ENCODE peak calls at places on chromosome 20, in six cellular contexts. One of them, this sample, is unnamed.

GRCh38 chr20:36243726-36244125 is 7.4 kb downstream of the AAR2 start:
- DNase-seq in hepatocyte: no peak
- DNase-seq in uterus: no peak
- DNase-seq in heart right ventricle: no peak
- DNase-seq in mammary epithelial cell: no peak
- DNase-seq in HepG2: no peak
- DNase-seq in this sample: no peak

GRCh38 chr20:53077373-53078205 is 105.4 kb downstream of the TSHZ2 start:
- DNase-seq in hepatocyte: peak; percentile 54
- DNase-seq in uterus: peak; percentile 52
- DNase-seq in heart right ventricle: no peak
- DNase-seq in mammary epithelial cell: peak; percentile 63
- DNase-seq in HepG2: peak; percentile 94
- DNase-seq in this sample: no peak

GRCh38 chr20:34638532-34638931 is 38.4 kb downstream of the PIGU start:
- DNase-seq in hepatocyte: no peak
- DNase-seq in uterus: no peak
- DNase-seq in heart right ventricle: no peak
- DNase-seq in mammary epithelial cell: no peak
- DNase-seq in HepG2: no peak
- DNase-seq in this sample: no peak

GRCh38 chr20:25089662-25090061 is 7.7 kb upstream of the VSX1 start:
- DNase-seq in hepatocyte: no peak
- DNase-seq in uterus: no peak
- DNase-seq in heart right ventricle: no peak
- DNase-seq in mammary epithelial cell: no peak
- DNase-seq in HepG2: no peak
- DNase-seq in this sample: no peak

GRCh38 chr20:44288252-44288651 is 22.8 kb downstream of the FITM2 start:
- DNase-seq in hepatocyte: no peak
- DNase-seq in uterus: no peak
- DNase-seq in heart right ventricle: no peak
- DNase-seq in mammary epithelial cell: no peak
- DNase-seq in HepG2: peak; percentile 52
- DNase-seq in this sample: no peak

GRCh38 chr20:50713677-50714101 is 17.7 kb upstream of the PARD6B start:
- DNase-seq in hepatocyte: peak; percentile 59
- DNase-seq in uterus: peak; percentile 67
- DNase-seq in heart right ventricle: no peak
- DNase-seq in mammary epithelial cell: no peak
- DNase-seq in HepG2: no peak
- DNase-seq in this sample: no peak

GRCh38 chr20:48737463-48738093 is 90.2 kb downstream of the PREX1 start:
- DNase-seq in hepatocyte: no peak
- DNase-seq in uterus: no peak
- DNase-seq in heart right ventricle: no peak
- DNase-seq in mammary epithelial cell: no peak
- DNase-seq in HepG2: no peak
- DNase-seq in this sample: no peak

GRCh38 chr20:35111141-35111888 is 18.7 kb upstream of the TRPC4AP start:
- DNase-seq in hepatocyte: no peak
- DNase-seq in uterus: no peak
- DNase-seq in heart right ventricle: no peak
- DNase-seq in mammary epithelial cell: peak; percentile 91
- DNase-seq in HepG2: no peak
- DNase-seq in this sample: peak; percentile 50

GRCh38 chr20:1469925-1470571 is 3.4 kb upstream of the NSFL1C start:
- DNase-seq in hepatocyte: peak; percentile 95
- DNase-seq in uterus: peak; percentile 51
- DNase-seq in heart right ventricle: peak; percentile 68
- DNase-seq in mammary epithelial cell: peak; percentile 99
- DNase-seq in HepG2: peak; percentile 99
- DNase-seq in this sample: peak; percentile 88

GRCh38 chr20:44187054-44187762 is at the start of gene JPH2:
- DNase-seq in hepatocyte: peak; percentile 70
- DNase-seq in uterus: peak; percentile 87
- DNase-seq in heart right ventricle: peak; percentile 71
- DNase-seq in mammary epithelial cell: peak; percentile 83
- DNase-seq in HepG2: no peak
- DNase-seq in this sample: peak; percentile 60

GRCh38 chr20:38377039-38377715 is 30.9 kb downstream of the LBP start:
- DNase-seq in hepatocyte: no peak
- DNase-seq in uterus: no peak
- DNase-seq in heart right ventricle: no peak
- DNase-seq in mammary epithelial cell: peak; percentile 26
- DNase-seq in HepG2: no peak
- DNase-seq in this sample: no peak

GRCh38 chr20:1368448-1369199 is 24.2 kb downstream of the FKBP1A start:
- DNase-seq in hepatocyte: no peak
- DNase-seq in uterus: peak; percentile 55
- DNase-seq in heart right ventricle: no peak
- DNase-seq in mammary epithelial cell: no peak
- DNase-seq in HepG2: no peak
- DNase-seq in this sample: no peak

GRCh38 chr20:3706774-3707507 is 5.5 kb downstream of the SIGLEC1 start:
- DNase-seq in hepatocyte: no peak
- DNase-seq in uterus: no peak
- DNase-seq in heart right ventricle: peak; percentile 33
- DNase-seq in mammary epithelial cell: no peak
- DNase-seq in HepG2: no peak
- DNase-seq in this sample: peak; percentile 86

GRCh38 chr20:46342045-46342378 is 33.7 kb upstream of the CDH22 start:
- DNase-seq in hepatocyte: no peak
- DNase-seq in uterus: no peak
- DNase-seq in heart right ventricle: no peak
- DNase-seq in mammary epithelial cell: no peak
- DNase-seq in HepG2: no peak
- DNase-seq in this sample: no peak

GRCh38 chr20:57867181-57867803 is 157.5 kb upstream of the PMEPA1 start:
- DNase-seq in hepatocyte: no peak
- DNase-seq in uterus: no peak
- DNase-seq in heart right ventricle: no peak
- DNase-seq in mammary epithelial cell: no peak
- DNase-seq in HepG2: no peak
- DNase-seq in this sample: no peak

GRCh38 chr20:51487525-51488279 is 54.8 kb downstream of the NFATC2 start:
- DNase-seq in hepatocyte: peak; percentile 62
- DNase-seq in uterus: peak; percentile 71
- DNase-seq in heart right ventricle: no peak
- DNase-seq in mammary epithelial cell: peak; percentile 94
- DNase-seq in HepG2: peak; percentile 29
- DNase-seq in this sample: no peak

GRCh38 chr20:41134362-41135186 is 2.8 kb upstream of the PLCG1 start:
- DNase-seq in hepatocyte: no peak
- DNase-seq in uterus: no peak
- DNase-seq in heart right ventricle: no peak
- DNase-seq in mammary epithelial cell: no peak
- DNase-seq in HepG2: peak; percentile 66
- DNase-seq in this sample: no peak
- TF ChIP-seq CTCF in hepatocyte: no peak
- TF ChIP-seq CTCF in uterus: no peak
- TF ChIP-seq CTCF in heart right ventricle: no peak
- TF ChIP-seq CTCF in mammary epithelial cell: no peak
- TF ChIP-seq CTCF in HepG2: no peak
- TF ChIP-seq CTCF in this sample: no peak

GRCh38 chr20:63945031-63945658 is 11.1 kb downstream of the UCKL1 start:
- DNase-seq in hepatocyte: no peak
- DNase-seq in uterus: no peak
- DNase-seq in heart right ventricle: peak; percentile 13
- DNase-seq in mammary epithelial cell: no peak
- DNase-seq in HepG2: no peak
- DNase-seq in this sample: no peak

GRCh38 chr20:63946986-63947637 is 9.1 kb downstream of the UCKL1 start:
- DNase-seq in hepatocyte: no peak
- DNase-seq in uterus: no peak
- DNase-seq in heart right ventricle: peak; percentile 50
- DNase-seq in mammary epithelial cell: no peak
- DNase-seq in HepG2: no peak
- DNase-seq in this sample: no peak

GRCh38 chr20:63945921-63946920 is 10.0 kb downstream of the UCKL1 start:
- DNase-seq in hepatocyte: no peak
- DNase-seq in uterus: no peak
- DNase-seq in heart right ventricle: peak; percentile 18
- DNase-seq in mammary epithelial cell: no peak
- DNase-seq in HepG2: no peak
- DNase-seq in this sample: no peak

GRCh38 chr20:63950701-63951397 is 5.4 kb downstream of the UCKL1 start:
- DNase-seq in hepatocyte: no peak
- DNase-seq in uterus: no peak
- DNase-seq in heart right ventricle: no peak
- DNase-seq in mammary epithelial cell: no peak
- DNase-seq in HepG2: no peak
- DNase-seq in this sample: no peak

GRCh38 chr20:63947638-63948456 is 8.4 kb downstream of the UCKL1 start:
- DNase-seq in hepatocyte: no peak
- DNase-seq in uterus: no peak
- DNase-seq in heart right ventricle: peak; percentile 26
- DNase-seq in mammary epithelial cell: peak; percentile 21
- DNase-seq in HepG2: no peak
- DNase-seq in this sample: no peak
- H3K4me1 ChIP-seq in hepatocyte: peaks cover 11% of the 10 kb centered on the region
- H3K4me1 ChIP-seq in uterus: peaks cover 38% of the 10 kb centered on the region
- H3K4me1 ChIP-seq in heart right ventricle: peaks cover 91% of the 10 kb centered on the region
- H3K4me1 ChIP-seq in mammary epithelial cell: peaks cover 50% of the 10 kb centered on the region
- H3K4me1 ChIP-seq in HepG2: peaks cover 45% of the 10 kb centered on the region
- H3K4me1 ChIP-seq in this sample: peaks cover 16% of the 10 kb centered on the region

GRCh38 chr20:60271597-60271996 is 313.4 kb downstream of the CDH26 start:
- DNase-seq in hepatocyte: no peak
- DNase-seq in uterus: no peak
- DNase-seq in heart right ventricle: no peak
- DNase-seq in mammary epithelial cell: no peak
- DNase-seq in HepG2: no peak
- DNase-seq in this sample: no peak
- TF ChIP-seq CTCF in hepatocyte: peak; percentile 6
- TF ChIP-seq CTCF in uterus: no peak
- TF ChIP-seq CTCF in heart right ventricle: peak; percentile 25
- TF ChIP-seq CTCF in mammary epithelial cell: peak; percentile 34
- TF ChIP-seq CTCF in HepG2: no peak
- TF ChIP-seq CTCF in this sample: no peak

GRCh38 chr20:59776626-59777320 is 156.7 kb downstream of the SYCP2 start:
- DNase-seq in hepatocyte: no peak
- DNase-seq in uterus: no peak
- DNase-seq in heart right ventricle: no peak
- DNase-seq in mammary epithelial cell: no peak
- DNase-seq in HepG2: no peak
- DNase-seq in this sample: peak; percentile 44

GRCh38 chr20:59775221-59776055 is 158.0 kb downstream of the SYCP2 start:
- DNase-seq in hepatocyte: no peak
- DNase-seq in uterus: no peak
- DNase-seq in heart right ventricle: no peak
- DNase-seq in mammary epithelial cell: no peak
- DNase-seq in HepG2: no peak
- DNase-seq in this sample: no peak

GRCh38 chr20:59777814-59778575 is 155.4 kb downstream of the SYCP2 start:
- DNase-seq in hepatocyte: no peak
- DNase-seq in uterus: no peak
- DNase-seq in heart right ventricle: no peak
- DNase-seq in mammary epithelial cell: no peak
- DNase-seq in HepG2: no peak
- DNase-seq in this sample: no peak

GRCh38 chr20:59777321-59777705 is 156.1 kb downstream of the SYCP2 start:
- DNase-seq in hepatocyte: no peak
- DNase-seq in uterus: no peak
- DNase-seq in heart right ventricle: no peak
- DNase-seq in mammary epithelial cell: no peak
- DNase-seq in HepG2: no peak
- DNase-seq in this sample: no peak

DNA sequence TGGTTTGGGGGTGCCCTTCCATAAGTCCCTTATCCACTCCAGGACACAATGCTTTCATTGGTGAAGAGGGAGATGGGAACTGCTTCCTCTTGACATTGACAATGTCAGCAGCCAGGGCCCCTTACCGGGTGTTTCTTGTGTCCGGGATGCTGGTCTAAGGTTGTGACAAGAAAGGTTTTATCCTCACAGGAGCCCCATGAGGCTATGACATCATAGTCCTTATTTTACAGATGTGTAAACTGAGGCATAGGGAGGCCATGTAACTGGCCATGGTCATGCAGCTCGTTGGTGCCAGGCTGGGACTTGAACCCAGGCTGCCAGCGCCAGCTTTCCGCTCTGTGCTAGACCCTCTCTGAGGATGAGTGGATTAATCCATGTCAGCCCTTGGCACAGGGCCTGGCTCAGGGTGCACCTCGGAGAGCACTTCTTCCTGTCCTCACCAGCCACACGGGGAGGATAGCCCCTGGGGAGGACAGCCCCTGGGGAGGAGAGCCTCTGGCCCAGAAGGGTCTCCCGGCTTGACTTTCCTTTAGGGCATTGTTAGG is 157.3 kb downstream of the SYCP2 start:
- DNase-seq in hepatocyte: no peak
- DNase-seq in uterus: no peak
- DNase-seq in heart right ventricle: no peak
- DNase-seq in mammary epithelial cell: no peak
- DNase-seq in HepG2: no peak
- DNase-seq in this sample: peak; percentile 47
- H3K4me1 ChIP-seq in hepatocyte: no peaks in the 10 kb centered on the region
- H3K4me1 ChIP-seq in uterus: no peaks in the 10 kb centered on the region
- H3K4me1 ChIP-seq in heart right ventricle: peaks cover 10% of the 10 kb centered on the region
- H3K4me1 ChIP-seq in mammary epithelial cell: no peaks in the 10 kb centered on the region
- H3K4me1 ChIP-seq in HepG2: no peaks in the 10 kb centered on the region
- H3K4me1 ChIP-seq in this sample: no peaks in the 10 kb centered on the region